ENCODE peak calls at places on chromosomes 2 and 18, in seven cellular contexts. One of them, this sample, is unnamed.

GRCh38 chr2:47811668-47812067 is 28.7 kb downstream of the MSH6 start:
- DNase-seq in A549: no peak
- DNase-seq in prostate gland: no peak
- DNase-seq in kidney: no peak
- DNase-seq in tibial artery: no peak
- DNase-seq in lower lobe of right lung: no peak
- DNase-seq in adrenal gland: no peak
- DNase-seq in this sample: no peak

GRCh38 chr18:39647627-39648502 is 2082.3 kb upstream of the CELF4 start:
- DNase-seq in adrenal gland: no peak
- DNase-seq in prostate gland: no peak
- DNase-seq in tibial artery: no peak
- DNase-seq in lower lobe of right lung: no peak
- DNase-seq in A549: peak; percentile 1
- DNase-seq in kidney: no peak
- DNase-seq in this sample: peak; percentile 29

GRCh38 chr2:111122631-111123421 is 2.1 kb downstream of the BCL2L11 start:
- DNase-seq in prostate gland: peak; percentile 79
- DNase-seq in kidney: peak; percentile 95
- DNase-seq in A549: peak; percentile 76
- DNase-seq in tibial artery: peak; percentile 90
- DNase-seq in lower lobe of right lung: peak; percentile 87
- DNase-seq in adrenal gland: peak; percentile 90
- DNase-seq in this sample: peak; percentile 80

GRCh38 chr2:21194147-21194546 is 70.4 kb downstream of the TDRD15 start:
- DNase-seq in kidney: no peak
- DNase-seq in tibial artery: no peak
- DNase-seq in lower lobe of right lung: no peak
- DNase-seq in A549: no peak
- DNase-seq in adrenal gland: no peak
- DNase-seq in prostate gland: no peak
- DNase-seq in this sample: no peak

GRCh38 chr2:218953366-218953954 is 6.0 kb upstream of the CDK5R2 start:
- DNase-seq in A549: no peak
- DNase-seq in lower lobe of right lung: no peak
- DNase-seq in tibial artery: no peak
- DNase-seq in prostate gland: no peak
- DNase-seq in adrenal gland: no peak
- DNase-seq in kidney: peak; percentile 63
- DNase-seq in this sample: no peak

GRCh38 chr2:33104052-33104623 is 157.4 kb downstream of the LTBP1 start:
- DNase-seq in prostate gland: no peak
- DNase-seq in lower lobe of right lung: no peak
- DNase-seq in adrenal gland: no peak
- DNase-seq in tibial artery: no peak
- DNase-seq in A549: peak; percentile 57
- DNase-seq in kidney: no peak
- DNase-seq in this sample: no peak

GRCh38 chr2:47237375-47238357 is 82.6 kb upstream of the STPG4 start:
- DNase-seq in kidney: peak; percentile 89
- DNase-seq in lower lobe of right lung: no peak
- DNase-seq in adrenal gland: peak; percentile 28
- DNase-seq in tibial artery: peak; percentile 80
- DNase-seq in prostate gland: no peak
- DNase-seq in A549: no peak
- DNase-seq in this sample: no peak

GRCh38 chr2:173161040-173161439 is 85.4 kb downstream of the MAP3K20 start:
- DNase-seq in kidney: no peak
- DNase-seq in tibial artery: no peak
- DNase-seq in adrenal gland: no peak
- DNase-seq in A549: no peak
- DNase-seq in lower lobe of right lung: no peak
- DNase-seq in prostate gland: no peak
- DNase-seq in this sample: no peak

GRCh38 chr2:64861338-64862000 is 127.7 kb upstream of the SLC1A4 start:
- DNase-seq in tibial artery: peak; percentile 21
- DNase-seq in kidney: no peak
- DNase-seq in lower lobe of right lung: no peak
- DNase-seq in adrenal gland: no peak
- DNase-seq in prostate gland: no peak
- DNase-seq in A549: no peak
- DNase-seq in this sample: no peak

GRCh38 chr18:21053127-21053526 is 58.5 kb downstream of the ROCK1 start:
- DNase-seq in lower lobe of right lung: no peak
- DNase-seq in tibial artery: no peak
- DNase-seq in kidney: no peak
- DNase-seq in A549: peak; percentile 53
- DNase-seq in prostate gland: no peak
- DNase-seq in adrenal gland: no peak
- DNase-seq in this sample: no peak

GRCh38 chr2:60992985-60993392 is 24.5 kb upstream of the PEX13 start:
- DNase-seq in adrenal gland: no peak
- DNase-seq in prostate gland: no peak
- DNase-seq in kidney: peak; percentile 32
- DNase-seq in A549: no peak
- DNase-seq in lower lobe of right lung: no peak
- DNase-seq in tibial artery: no peak
- DNase-seq in this sample: no peak

GRCh38 chr2:184174493-184175112 is 423.7 kb upstream of the ZNF804A start:
- DNase-seq in A549: no peak
- DNase-seq in prostate gland: no peak
- DNase-seq in tibial artery: no peak
- DNase-seq in adrenal gland: no peak
- DNase-seq in kidney: no peak
- DNase-seq in lower lobe of right lung: no peak
- DNase-seq in this sample: no peak

GRCh38 chr2:30272761-30273573 is 41.6 kb downstream of the LBH start:
- DNase-seq in kidney: no peak
- DNase-seq in tibial artery: no peak
- DNase-seq in prostate gland: no peak
- DNase-seq in adrenal gland: peak; percentile 67
- DNase-seq in A549: peak; percentile 86
- DNase-seq in lower lobe of right lung: no peak
- DNase-seq in this sample: no peak

GRCh38 chr2:22998368-22998767 is 386.6 kb upstream of the KLHL29 start:
- DNase-seq in adrenal gland: no peak
- DNase-seq in prostate gland: no peak
- DNase-seq in A549: no peak
- DNase-seq in kidney: no peak
- DNase-seq in tibial artery: no peak
- DNase-seq in lower lobe of right lung: no peak
- DNase-seq in this sample: no peak

GRCh38 chr18:58054041-58054733 is 10.2 kb downstream of the NEDD4L start:
- DNase-seq in prostate gland: no peak
- DNase-seq in kidney: no peak
- DNase-seq in A549: peak; percentile 26
- DNase-seq in adrenal gland: no peak
- DNase-seq in tibial artery: no peak
- DNase-seq in lower lobe of right lung: peak; percentile 53
- DNase-seq in this sample: no peak

GRCh38 chr2:124755386-124755785 is 730.3 kb downstream of the CNTNAP5 start:
- DNase-seq in lower lobe of right lung: no peak
- DNase-seq in adrenal gland: no peak
- DNase-seq in A549: no peak
- DNase-seq in kidney: no peak
- DNase-seq in prostate gland: no peak
- DNase-seq in tibial artery: no peak
- DNase-seq in this sample: no peak

GRCh38 chr2:120867290-120868231 is 131.9 kb downstream of the GLI2 start:
- DNase-seq in adrenal gland: peak; percentile 88
- DNase-seq in lower lobe of right lung: peak; percentile 77
- DNase-seq in prostate gland: peak; percentile 50
- DNase-seq in A549: peak; percentile 49
- DNase-seq in kidney: peak; percentile 91
- DNase-seq in tibial artery: peak; percentile 95
- DNase-seq in this sample: peak; percentile 41

GRCh38 chr2:159982270-159982669 is 80.1 kb downstream of the PLA2R1 start:
- DNase-seq in kidney: no peak
- DNase-seq in prostate gland: peak; percentile 21
- DNase-seq in A549: peak; percentile 26
- DNase-seq in tibial artery: peak; percentile 71
- DNase-seq in lower lobe of right lung: no peak
- DNase-seq in adrenal gland: peak; percentile 35
- DNase-seq in this sample: no peak

GRCh38 chr2:241852116-241852980 is 6.3 kb downstream of the PDCD1 start:
- DNase-seq in prostate gland: no peak
- DNase-seq in adrenal gland: no peak
- DNase-seq in lower lobe of right lung: peak; percentile 35
- DNase-seq in kidney: peak; percentile 71
- DNase-seq in tibial artery: no peak
- DNase-seq in A549: no peak
- DNase-seq in this sample: peak; percentile 32

GRCh38 chr2:9548506-9548905 is 7.1 kb downstream of the ADAM17 start:
- DNase-seq in lower lobe of right lung: no peak
- DNase-seq in adrenal gland: no peak
- DNase-seq in A549: no peak
- DNase-seq in prostate gland: no peak
- DNase-seq in tibial artery: no peak
- DNase-seq in kidney: no peak
- DNase-seq in this sample: no peak
- H3K4me3 ChIP-seq in lower lobe of right lung: no peak overlapping the region
- H3K4me3 ChIP-seq in adrenal gland: no peak overlapping the region
- H3K4me3 ChIP-seq in A549: no peak overlapping the region
- H3K4me3 ChIP-seq in prostate gland: no peak overlapping the region
- H3K4me3 ChIP-seq in tibial artery: no peak overlapping the region
- H3K4me3 ChIP-seq in kidney: no peak overlapping the region
- H3K4me3 ChIP-seq in this sample: no peak overlapping the region

GRCh38 chr18:47968721-47969120 is 38.3 kb upstream of the SMAD2 start:
- DNase-seq in tibial artery: no peak
- DNase-seq in lower lobe of right lung: no peak
- DNase-seq in adrenal gland: no peak
- DNase-seq in A549: peak; percentile 31
- DNase-seq in kidney: no peak
- DNase-seq in prostate gland: no peak
- DNase-seq in this sample: no peak
- TF ChIP-seq CTCF in tibial artery: no peak
- TF ChIP-seq CTCF in lower lobe of right lung: no peak
- TF ChIP-seq CTCF in adrenal gland: no peak
- TF ChIP-seq CTCF in A549: no peak
- TF ChIP-seq CTCF in kidney: no peak
- TF ChIP-seq CTCF in prostate gland: no peak
- TF ChIP-seq CTCF in this sample: no peak

GRCh38 chr18:62450175-62450545 is 72.7 kb upstream of the ZCCHC2 start:
- DNase-seq in lower lobe of right lung: no peak
- DNase-seq in kidney: no peak
- DNase-seq in adrenal gland: no peak
- DNase-seq in A549: no peak
- DNase-seq in tibial artery: no peak
- DNase-seq in prostate gland: no peak
- DNase-seq in this sample: no peak

GRCh38 chr18:62447652-62448051 is 75.2 kb upstream of the ZCCHC2 start:
- DNase-seq in lower lobe of right lung: no peak
- DNase-seq in tibial artery: no peak
- DNase-seq in kidney: no peak
- DNase-seq in adrenal gland: no peak
- DNase-seq in A549: no peak
- DNase-seq in prostate gland: no peak
- DNase-seq in this sample: no peak

GRCh38 chr18:62450546-62451395 is 72.1 kb upstream of the ZCCHC2 start:
- DNase-seq in prostate gland: no peak
- DNase-seq in adrenal gland: peak; percentile 96
- DNase-seq in A549: peak; percentile 82
- DNase-seq in kidney: peak; percentile 85
- DNase-seq in tibial artery: peak; percentile 95
- DNase-seq in lower lobe of right lung: peak; percentile 77
- DNase-seq in this sample: peak; percentile 17

GRCh38 chr18:62448426-62448825 is 74.4 kb upstream of the ZCCHC2 start:
- DNase-seq in adrenal gland: no peak
- DNase-seq in lower lobe of right lung: no peak
- DNase-seq in tibial artery: no peak
- DNase-seq in A549: no peak
- DNase-seq in kidney: no peak
- DNase-seq in prostate gland: no peak
- DNase-seq in this sample: no peak

GRCh38 chr18:62449490-62450104 is 73.2 kb upstream of the ZCCHC2 start:
- DNase-seq in lower lobe of right lung: no peak
- DNase-seq in adrenal gland: no peak
- DNase-seq in prostate gland: no peak
- DNase-seq in tibial artery: no peak
- DNase-seq in kidney: no peak
- DNase-seq in A549: no peak
- DNase-seq in this sample: no peak
- H3K27ac ChIP-seq in lower lobe of right lung: no peak overlapping the region
- H3K27ac ChIP-seq in adrenal gland: no peak overlapping the region
- H3K27ac ChIP-seq in prostate gland: no peak overlapping the region
- H3K27ac ChIP-seq in tibial artery: no peak overlapping the region
- H3K27ac ChIP-seq in kidney: no peak overlapping the region
- H3K27ac ChIP-seq in A549: no peak overlapping the region
- H3K27ac ChIP-seq in this sample: no peak overlapping the region

GRCh38 chr18:12625242-12625641 is 32.7 kb downstream of the SPIRE1 start:
- DNase-seq in tibial artery: no peak
- DNase-seq in A549: no peak
- DNase-seq in adrenal gland: no peak
- DNase-seq in prostate gland: no peak
- DNase-seq in kidney: no peak
- DNase-seq in lower lobe of right lung: no peak
- DNase-seq in this sample: no peak

GRCh38 chr18:12631831-12632477 is 26.0 kb downstream of the SPIRE1 start:
- DNase-seq in adrenal gland: no peak
- DNase-seq in kidney: no peak
- DNase-seq in tibial artery: no peak
- DNase-seq in prostate gland: no peak
- DNase-seq in A549: no peak
- DNase-seq in lower lobe of right lung: no peak
- DNase-seq in this sample: no peak

GRCh38 chr18:12628706-12629702 is 28.9 kb downstream of the SPIRE1 start:
- DNase-seq in adrenal gland: no peak
- DNase-seq in lower lobe of right lung: no peak
- DNase-seq in tibial artery: no peak
- DNase-seq in prostate gland: no peak
- DNase-seq in kidney: no peak
- DNase-seq in A549: no peak
- DNase-seq in this sample: no peak

DNA sequence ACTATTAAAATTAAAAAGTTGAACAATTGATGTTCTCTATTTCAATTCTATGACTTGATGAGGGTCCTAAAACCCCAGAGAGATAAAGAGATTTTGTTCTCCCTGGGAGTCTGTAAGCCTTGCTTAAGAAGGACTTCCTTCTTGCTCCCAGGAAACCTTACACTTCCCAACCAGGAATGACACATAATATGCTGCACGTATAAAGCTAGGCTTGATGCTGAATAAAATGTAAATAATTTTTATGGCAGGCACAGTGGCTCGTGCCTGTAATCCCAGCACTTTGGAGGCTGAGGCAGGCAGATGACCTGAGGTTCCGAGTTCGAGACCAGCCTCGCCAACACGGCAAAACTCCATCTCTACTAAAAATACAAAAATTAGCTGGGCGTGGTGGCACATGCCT is 27.8 kb downstream of the SPIRE1 start:
- DNase-seq in prostate gland: no peak
- DNase-seq in lower lobe of right lung: no peak
- DNase-seq in A549: no peak
- DNase-seq in tibial artery: no peak
- DNase-seq in kidney: no peak
- DNase-seq in adrenal gland: no peak
- DNase-seq in this sample: no peak
- H3K4me3 ChIP-seq in prostate gland: no peak overlapping the region
- H3K4me3 ChIP-seq in lower lobe of right lung: no peak overlapping the region
- H3K4me3 ChIP-seq in A549: no peak overlapping the region
- H3K4me3 ChIP-seq in tibial artery: no peak overlapping the region
- H3K4me3 ChIP-seq in kidney: no peak overlapping the region
- H3K4me3 ChIP-seq in adrenal gland: no peak overlapping the region
- H3K4me3 ChIP-seq in this sample: no peak overlapping the region